ENCODE peak calls at places on chromosomes 11 and 22, in six cellular contexts. E, G, F, B, H and J are unnamed samples.

GRCh38 chr11:128695539-128696221 is 1.8 kb downstream of the FLI1 start:
- DNase-seq in G (no peak), F (no peak), E (peak; percentile 60), H (no peak), B (peak; percentile 37), J (peak; percentile 72)

GRCh38 chr11:33829430-33830141 is 55.3 kb upstream of the FBXO3 start:
- DNase-seq in F (peak; percentile 11), E (peak; percentile 35), H (peak; percentile 54), B (peak; percentile 78), G (peak; percentile 70), J (peak; percentile 82)

GRCh38 chr11:112999518-112999917 is 38.3 kb downstream of the NCAM1 start:
- DNase-seq in H (no peak), E (no peak), F (no peak), G (no peak), B (no peak), J (no peak)

GRCh38 chr22:45210577-45211431 is 29.9 kb downstream of the KIAA0930 start:
- DNase-seq in G (no peak), B (no peak), E (peak; percentile 18), H (no peak), F (peak; percentile 86), J (no peak)

GRCh38 chr11:120208777-120209176 is 2.1 kb upstream of the OAF start:
- DNase-seq in B (peak; percentile 54), H (peak; percentile 74), G (peak; percentile 29), E (peak; percentile 69), F (no peak), J (peak; percentile 77)

GRCh38 chr11:114129699-114130659 is 70.5 kb downstream of the ZBTB16 start:
- DNase-seq in G (no peak), F (no peak), H (no peak), B (no peak), E (no peak), J (no peak)

GRCh38 chr11:46345131-46345597 is 2.1 kb upstream of the DGKZ start:
- DNase-seq in H (no peak), G (no peak), E (peak; percentile 78), B (no peak), F (no peak), J (no peak)

GRCh38 chr22:27195516-27195915 is 538.1 kb downstream of the MIAT start:
- DNase-seq in G (no peak), B (no peak), F (no peak), H (no peak), E (no peak), J (no peak)

GRCh38 chr11:2513441-2513840 is 68.6 kb downstream of the KCNQ1 start:
- DNase-seq in F (no peak), E (no peak), H (no peak), G (no peak), B (no peak), J (no peak)

DNA sequence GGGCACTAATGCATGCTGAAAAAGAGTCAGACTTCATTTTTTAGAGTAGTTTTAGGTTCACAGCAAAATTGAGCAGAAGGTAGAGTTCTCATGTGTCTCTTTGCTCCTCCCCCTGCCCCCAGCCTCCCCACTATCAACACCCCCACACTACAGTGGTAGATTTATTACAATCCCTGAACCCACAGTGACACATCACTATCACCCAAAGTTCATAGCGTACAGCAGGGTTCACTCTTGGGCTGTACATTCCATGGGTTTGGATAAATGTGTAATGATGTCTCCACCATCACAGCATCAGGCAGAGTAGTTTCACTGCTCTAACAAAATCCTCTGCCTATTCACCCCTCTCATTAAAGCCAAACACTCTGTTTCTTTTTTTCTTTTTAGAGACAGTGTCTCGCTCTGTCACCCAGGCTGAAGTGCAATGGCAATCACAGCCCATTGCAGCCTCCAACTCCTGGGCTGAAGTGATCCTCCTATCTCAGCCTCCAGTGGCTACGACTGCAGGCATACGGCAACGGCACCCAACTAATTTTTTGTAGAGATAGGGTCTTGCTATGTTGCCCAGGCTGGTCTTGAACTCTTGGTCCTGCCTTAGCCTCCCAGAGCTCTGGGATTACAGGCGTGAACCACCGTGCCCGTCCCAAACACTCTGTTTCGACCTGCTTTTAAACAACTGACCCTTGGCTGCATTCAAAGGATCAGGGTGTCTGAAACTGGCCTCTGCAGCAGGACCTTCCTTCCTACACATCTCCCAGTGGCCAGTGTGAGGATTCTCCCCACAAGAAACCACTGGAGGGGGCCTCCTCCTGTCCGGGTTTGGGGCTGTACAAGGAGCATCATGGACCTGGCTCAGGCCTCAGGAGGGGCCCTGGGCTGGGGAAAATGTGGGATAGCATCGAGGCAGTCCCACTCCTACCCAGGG is 4.2 kb downstream of the BEST1 start:
- DNase-seq in F (no peak), E (no peak), G (no peak), H (no peak), B (no peak), J (no peak)
- H3K4me3 ChIP-seq in F (no peak overlapping the region), E (peak overlapping the region; percentile 49), G (no peak overlapping the region), H (no peak overlapping the region), B (no peak overlapping the region), J (no peak overlapping the region)

DNA sequence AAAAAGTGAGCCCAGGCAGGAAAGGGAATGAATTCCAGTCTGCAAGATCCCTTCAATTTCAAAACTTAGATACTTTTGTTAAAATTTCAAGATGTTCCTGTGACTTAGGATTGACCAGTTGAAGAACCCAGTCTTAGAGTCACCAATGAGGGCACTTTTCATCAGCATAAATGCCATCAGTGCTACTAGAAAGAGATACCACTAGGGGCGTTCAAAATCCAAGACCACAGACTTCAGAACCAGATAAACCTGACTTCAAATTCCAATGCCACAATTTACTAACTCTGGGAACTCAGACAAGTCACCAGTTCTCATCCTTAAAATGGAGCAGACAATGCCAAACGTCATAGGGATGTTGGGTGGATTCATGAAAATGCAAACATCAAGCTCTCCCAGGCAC is 523.2 kb downstream of the BUD13 start:
- DNase-seq in G (no peak), E (no peak), H (no peak), B (no peak), F (no peak), J (no peak)
- TF ChIP-seq CTCF in G (no peak), E (no peak), H (no peak), B (no peak), F (no peak), J (no peak)

DNA sequence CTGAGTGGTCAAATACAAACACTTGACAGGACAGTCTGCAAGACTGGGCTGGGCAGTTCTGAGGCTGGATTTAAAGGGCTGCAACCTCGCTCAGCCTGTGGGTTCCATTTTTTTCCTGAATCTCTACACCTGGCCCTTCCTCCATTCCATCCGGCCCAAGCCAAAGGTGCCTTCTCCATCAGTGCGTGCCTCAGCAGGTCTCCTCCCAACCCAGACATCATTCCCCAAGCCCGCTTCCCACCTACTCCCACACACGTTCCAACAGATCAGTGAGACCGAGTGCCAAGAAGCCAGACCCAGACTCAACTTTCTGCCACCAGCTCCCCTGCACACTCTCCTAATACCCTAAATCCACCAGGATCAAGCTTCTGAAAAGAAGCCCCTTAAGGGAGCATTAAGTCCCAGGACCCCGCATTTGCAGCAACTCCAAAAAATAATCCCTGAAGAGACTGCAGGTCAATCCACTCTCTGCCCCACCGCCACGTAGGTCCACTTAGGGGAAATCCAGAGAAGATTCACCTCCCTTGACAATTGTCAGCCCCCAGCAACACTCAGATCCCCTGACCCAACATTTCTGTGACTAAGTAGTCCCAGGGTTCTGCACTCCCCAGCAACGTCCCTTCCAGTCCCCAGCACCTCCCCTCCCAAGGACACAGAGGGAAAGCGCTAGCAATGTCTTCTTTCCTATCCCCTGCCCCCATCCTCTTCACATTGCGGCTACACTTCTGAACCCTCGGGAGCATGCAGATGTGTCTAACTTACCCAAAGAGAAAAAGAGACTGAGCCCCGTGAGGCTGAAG is 639 bp downstream of the SCN2B start:
- DNase-seq in B (no peak), H (no peak), G (no peak), E (no peak), F (no peak), J (no peak)
- H3K4me3 ChIP-seq in B (no peak overlapping the region), H (no peak overlapping the region), G (no peak overlapping the region), E (peak overlapping the region; percentile 61), F (no peak overlapping the region), J (no peak overlapping the region)

GRCh38 chr11:104819603-104820002 is 78.7 kb downstream of the CASP12 start:
- DNase-seq in G (no peak), F (no peak), H (no peak), B (no peak), E (no peak), J (no peak)

GRCh38 chr11:104826772-104827171 is 71.5 kb downstream of the CASP12 start:
- DNase-seq in E (no peak), B (no peak), F (no peak), G (no peak), H (no peak), J (no peak)

GRCh38 chr11:104823638-104824037 is 74.6 kb downstream of the CASP12 start:
- DNase-seq in G (no peak), B (no peak), E (no peak), H (no peak), F (no peak), J (no peak)
- TF ChIP-seq CTCF in G (no peak), B (no peak), E (no peak), H (no peak), F (no peak), J (no peak)

DNA sequence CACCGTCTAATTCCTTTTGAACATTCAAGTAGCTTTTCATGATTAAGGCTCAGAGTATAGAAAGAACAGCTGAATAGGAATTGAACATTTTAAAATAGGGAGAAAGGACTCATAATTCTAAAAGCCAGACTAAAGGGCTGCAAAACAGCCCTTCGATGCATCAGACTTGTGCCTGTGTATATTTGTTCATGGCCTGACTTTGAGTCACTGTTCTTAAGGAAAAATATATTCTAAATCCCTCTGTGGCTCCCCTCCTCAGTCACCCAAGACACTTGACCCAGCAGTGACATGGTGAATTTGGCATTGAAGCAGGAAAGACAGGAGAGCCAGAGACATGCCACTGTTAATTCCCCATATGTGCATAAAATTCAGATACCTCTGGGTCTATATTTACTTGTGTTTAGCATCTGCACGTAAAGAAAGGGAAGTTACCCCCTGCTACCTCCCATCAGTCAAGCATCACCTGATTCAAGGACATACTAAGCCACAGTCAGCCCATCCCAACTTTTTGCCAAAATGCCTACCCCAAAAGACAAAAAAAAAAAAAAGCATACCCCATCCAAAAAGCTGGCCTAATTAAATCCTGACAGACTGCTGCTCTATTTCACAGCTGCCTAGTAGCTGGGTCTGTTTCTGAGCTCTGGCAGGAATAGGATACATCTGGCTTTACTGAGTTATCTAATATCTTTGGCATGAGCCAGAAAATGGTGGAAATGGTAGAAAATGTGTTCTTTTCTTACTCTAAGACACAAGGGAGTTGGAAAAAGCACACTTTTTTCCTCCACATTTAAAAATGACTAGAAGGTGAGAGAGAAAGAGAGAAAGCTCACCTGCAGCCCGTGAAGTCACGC is 93.5 kb downstream of the COMMD9 start:
- DNase-seq in H (no peak), G (no peak), E (no peak), F (peak; percentile 7), B (no peak), J (peak; percentile 32)
- H3K4me3 ChIP-seq in H (no peak overlapping the region), G (no peak overlapping the region), E (no peak overlapping the region), F (no peak overlapping the region), B (no peak overlapping the region), J (no peak overlapping the region)